ENCODE peak calls at places on chromosomes 4 and X, in ten cellular contexts. B is activated CD4-positive, alpha-beta T cell treated with anti-CD3 and anti-CD28 coated beads, Interleukin-2, amount 10 ng/mL, durations not matched to agents 7 days and 5 days; N is AG08396; P is NCI-H2029; R is amniotic stem cell; Y is sigmoid colon; C is HCT116; D is AG08395; G is GM04504; T is CD14-positive monocyte. W is an unnamed sample.

GRCh38 chrX:128020701-128021100 is 31.5 kb downstream of the ACTRT1 start:
- DNase-seq in B (no peak), Y (no peak), T (no peak), D (no peak), C (no peak), R (no peak), P (no peak), G (no peak), N (no peak), W (no peak)

GRCh38 chr4:154877110-154877760 is 96.2 kb downstream of the RBM46 start:
- DNase-seq in P (no peak), C (peak), G (no peak), T (no peak), R (no peak), D (no peak), Y (no peak), B (no peak), N (no peak), W (no peak)

GRCh38 chrX:69236641-69237040 is 71.4 kb upstream of the PJA1 start:
- DNase-seq in B (no peak), R (no peak), T (no peak), G (no peak), D (no peak), C (no peak), Y (no peak), N (no peak), P (no peak), W (no peak)

GRCh38 chr4:153535735-153536494 is 69.8 kb downstream of the TMEM131L start:
- DNase-seq in R (no peak), C (no peak), N (no peak), B (no peak), G (peak), P (no peak), T (no peak), Y (no peak), D (peak), W (no peak)

GRCh38 chr4:173074501-173074946 is 94.1 kb upstream of the GALNT7 start:
- DNase-seq in G (peak), N (peak), P (no peak), Y (no peak), B (no peak), C (peak), T (peak), D (peak), R (no peak), W (no peak)

GRCh38 chr4:7487464-7487863 is 52.7 kb upstream of the PSAPL1 start:
- DNase-seq in T (no peak), B (no peak), P (no peak), N (no peak), C (no peak), Y (no peak), D (no peak), G (no peak), R (no peak), W (no peak)

GRCh38 chr4:67713531-67714247 is 12.7 kb upstream of the UBA6 start:
- DNase-seq in B (no peak), D (peak), R (no peak), N (peak), G (no peak), Y (no peak), T (no peak), C (no peak), P (no peak), W (no peak)

GRCh38 chr4:96260071-96260682 is 420.3 kb downstream of the PDHA2 start:
- DNase-seq in G (no peak), N (no peak), P (no peak), R (no peak), C (no peak), B (no peak), Y (no peak), D (no peak), T (no peak), W (no peak)

GRCh38 chr4:169283114-169283509 is 12.4 kb upstream of the SH3RF1 start:
- DNase-seq in C (no peak), P (no peak), G (peak), T (no peak), N (peak), Y (no peak), D (peak), B (no peak), R (peak), W (no peak)

GRCh38 chrX:47749185-47749967 is 87.3 kb upstream of the ZNF81 start:
- DNase-seq in Y (no peak), P (no peak), B (no peak), D (no peak), C (no peak), N (no peak), R (no peak), G (no peak), T (no peak), W (no peak)

GRCh38 chr4:31021008-31021407 is 300.8 kb downstream of the PCDH7 start:
- DNase-seq in N (no peak), G (no peak), C (no peak), D (no peak), P (no peak), Y (no peak), T (no peak), R (no peak), B (no peak), W (no peak)

GRCh38 chr4:40623707-40624106 is 6.0 kb downstream of the RBM47 start:
- DNase-seq in P (no peak), G (no peak), D (no peak), T (no peak), N (no peak), Y (no peak), B (no peak), C (no peak), R (no peak), W (no peak)

W was measured in SK-N-MC.